ENCODE peak calls at places on chromosomes 13 and 19, in eight cellular contexts. Z is stimulated activated CD8-positive, alpha-beta memory T cell treated with anti-CD3 and anti-CD28 coated beads, Interleukin-2, amount 100 ng/mL, for 1 hour; C is hippocampal formation; U is tibial nerve; J is neural crest cell; H is AML-193; X is HAP-1; D is endothelial cell. P is an unnamed sample.

GRCh38 chr13:44068169-44068568 is 188.5 kb downstream of the LACC1 start:
- DNase-seq in J (no peak), X (no peak), D (no peak), Z (no peak), U (no peak), C (no peak), H (no peak), P (no peak)

GRCh38 chr13:51180853-51181511 is 41.2 kb upstream of the FAM124A start:
- DNase-seq in Z (no peak), U (no peak), J (no peak), D (no peak), H (no peak), C (no peak), X (no peak), P (no peak)

GRCh38 chr19:11499327-11499726 is 6.3 kb downstream of the ZNF653 start:
- DNase-seq in H (no peak), C (no peak), X (no peak), J (no peak), D (no peak), Z (no peak), U (no peak), P (no peak)

GRCh38 chr13:65597839-65598818 is 1632.0 kb downstream of the PCDH9 start:
- DNase-seq in C (no peak), Z (no peak), J (no peak), U (no peak), X (no peak), H (no peak), D (no peak), P (no peak)

GRCh38 chr13:41384749-41385503 is 72.4 kb upstream of the RGCC start:
- DNase-seq in U (no peak), X (peak; percentile 10), H (no peak), D (no peak), Z (no peak), C (no peak), J (no peak), P (no peak)

GRCh38 chr13:106530907-106531520 is 4.4 kb downstream of the EFNB2 start:
- DNase-seq in H (no peak), C (no peak), X (peak; percentile 71), Z (no peak), D (no peak), J (no peak), U (no peak), P (no peak)

GRCh38 chr13:98403076-98403475 is 173.8 kb downstream of the STK24 start:
- DNase-seq in D (no peak), J (no peak), Z (no peak), U (no peak), C (no peak), X (no peak), H (no peak), P (no peak)

GRCh38 chr13:51950722-51951121 is 60.5 kb downstream of the ATP7B start:
- DNase-seq in C (no peak), J (no peak), X (no peak), U (no peak), D (no peak), H (no peak), Z (no peak), P (no peak)

GRCh38 chr19:48368942-48369341 is 4.8 kb downstream of the SYNGR4 start:
- DNase-seq in C (no peak), Z (no peak), X (no peak), J (no peak), U (no peak), D (no peak), H (no peak), P (no peak)

GRCh38 chr13:99471231-99472202 is 29.8 kb upstream of the TM9SF2 start:
- DNase-seq in Z (no peak), C (no peak), H (no peak), D (no peak), U (no peak), J (no peak), X (no peak), P (no peak)

GRCh38 chr13:109567315-109567714 is 219.1 kb downstream of the IRS2 start:
- DNase-seq in U (no peak), X (no peak), J (no peak), C (no peak), Z (no peak), D (no peak), H (no peak), P (no peak)

GRCh38 chr13:84668637-84669036 is 786.4 kb upstream of the SLITRK1 start:
- DNase-seq in U (no peak), C (no peak), H (no peak), Z (no peak), J (no peak), X (peak; percentile 64), D (no peak), P (no peak)

GRCh38 chr13:79776538-79776937 is 295.6 kb downstream of the NDFIP2 start:
- DNase-seq in D (no peak), C (no peak), U (no peak), H (peak; percentile 65), J (no peak), Z (no peak), X (no peak), P (peak; percentile 49)

GRCh38 chr13:72953391-72953960 is 105.3 kb upstream of the KLF5 start:
- DNase-seq in H (no peak), D (no peak), J (no peak), X (no peak), C (no peak), Z (no peak), U (no peak), P (peak; percentile 78)